ENCODE peak calls at places on chromosomes 3 and 15, in nine cellular contexts. K is GM20000; O is sciatic nerve; F is MG63; I is RPMI8226; Q is Karpas-422; W is activated CD4-positive, alpha-beta T cell treated with anti-CD3 and anti-CD28 coated beads, Interleukin-2, amount 50 U/mL, for 24 hours; S is stimulated activated CD8-positive, alpha-beta memory T cell treated with anti-CD3 and anti-CD28 coated beads, Interleukin-15, amount 100 ng/mL, for 4 hours; J is activated effector memory CD4-positive, alpha-beta T cell treated with Interleukin-2 at 50 U/mL for 16 hours. G is an unnamed sample.

GRCh38 chr3:175598740-175599139 is 739.6 kb downstream of the NAALADL2 start:
- DNase-seq in Q (no peak), O (no peak), S (no peak), J (no peak), K (no peak), I (no peak), W (no peak), F (no peak), G (no peak)

GRCh38 chr3:51391566-51392300 is 648 bp downstream of the RBM15B start:
- DNase-seq in S (no peak), O (peak; percentile 67), K (peak; percentile 61), F (peak; percentile 23), J (peak; percentile 50), W (no peak), Q (peak; percentile 80), I (peak; percentile 44), G (no peak)

GRCh38 chr3:3625461-3626271 is 173.6 kb upstream of the LRRN1 start:
- DNase-seq in S (no peak), I (no peak), O (no peak), Q (no peak), W (no peak), J (no peak), K (no peak), F (no peak), G (no peak)

GRCh38 chr3:110789315-110789714 is 282.3 kb upstream of the NECTIN3 start:
- DNase-seq in K (no peak), J (no peak), Q (no peak), W (no peak), S (no peak), I (no peak), O (no peak), F (no peak), G (no peak)

GRCh38 chr3:58163234-58163633 is 47.5 kb downstream of the DNASE1L3 start:
- DNase-seq in O (no peak), J (no peak), W (no peak), K (no peak), S (no peak), I (no peak), Q (no peak), F (no peak), G (no peak)

GRCh38 chr3:130779031-130779430 is 32.4 kb upstream of the PIK3R4 start:
- DNase-seq in S (no peak), I (no peak), K (peak; percentile 56), O (no peak), Q (no peak), J (no peak), F (no peak), W (no peak), G (peak; percentile 22)

GRCh38 chr3:184472723-184473419 is 88.7 kb upstream of the EPHB3 start:
- DNase-seq in I (peak; percentile 47), K (no peak), S (no peak), J (no peak), F (no peak), O (no peak), W (no peak), Q (no peak), G (no peak)

GRCh38 chr3:2819571-2819970 is 290.6 kb downstream of the IL5RA start:
- DNase-seq in W (no peak), S (no peak), J (no peak), F (no peak), O (no peak), K (no peak), Q (no peak), I (no peak), G (no peak)

GRCh38 chr15:94168250-94168649 is 63.1 kb upstream of the MCTP2 start:
- DNase-seq in Q (peak; percentile 85), F (no peak), W (no peak), K (no peak), J (no peak), I (no peak), O (no peak), S (no peak), G (no peak)

GRCh38 chr3:27484002-27484844 is at the start of gene SLC4A7:
- DNase-seq in Q (peak; percentile 98), J (peak; percentile 99), O (peak; percentile 99), W (peak; percentile 97), F (peak; percentile 92), I (peak; percentile 96), K (peak; percentile 98), S (peak; percentile 95), G (peak; percentile 82)

GRCh38 chr3:8778475-8778874 is 9.1 kb upstream of the OXTR start:
- DNase-seq in J (no peak), O (no peak), S (no peak), K (peak; percentile 1), W (no peak), F (no peak), I (no peak), Q (no peak), G (no peak)

GRCh38 chr15:65384505-65384894 is 6.7 kb upstream of the IGDCC3 start:
- DNase-seq in O (no peak), S (no peak), F (no peak), W (no peak), Q (no peak), J (no peak), I (no peak), K (no peak), G (no peak)

GRCh38 chr3:2802429-2802828 is 307.7 kb downstream of the IL5RA start:
- DNase-seq in K (no peak), F (no peak), J (no peak), O (no peak), I (no peak), Q (no peak), S (no peak), W (no peak), G (no peak)

GRCh38 chr3:14237431-14237830 is 58.8 kb downstream of the LSM3 start:
- DNase-seq in F (no peak), K (no peak), S (no peak), J (no peak), Q (no peak), W (no peak), I (no peak), O (no peak), G (no peak)

GRCh38 chr3:51688206-51688600 is 17.2 kb downstream of the TEX264 start:
- DNase-seq in W (no peak), S (no peak), I (no peak), Q (no peak), O (no peak), K (no peak), J (no peak), F (no peak), G (no peak)

GRCh38 chr3:179750720-179751328 is 98.0 kb downstream of the USP13 start:
- DNase-seq in S (no peak), K (no peak), J (no peak), I (peak; percentile 48), O (no peak), F (no peak), Q (peak; percentile 47), W (no peak), G (no peak)

GRCh38 chr3:184223946-184224345 is 5.4 kb upstream of the VWA5B2 start:
- DNase-seq in J (no peak), O (no peak), K (no peak), W (no peak), I (no peak), S (no peak), F (no peak), Q (no peak), G (no peak)

GRCh38 chr3:53040361-53040820 is 5.5 kb downstream of the SFMBT1 start:
- DNase-seq in W (no peak), K (no peak), S (no peak), F (no peak), J (no peak), O (no peak), I (no peak), Q (no peak), G (no peak)

GRCh38 chr3:138862531-138862923 is 27.8 kb upstream of the PIK3CB start:
- DNase-seq in J (no peak), Q (peak; percentile 45), W (no peak), I (peak; percentile 10), K (no peak), F (no peak), O (no peak), S (no peak), G (no peak)

GRCh38 chr15:68930268-68931022 is at the start of gene SPESP1:
- DNase-seq in I (no peak), F (no peak), W (peak; percentile 25), S (no peak), J (no peak), O (peak; percentile 80), K (no peak), Q (no peak), G (no peak)

GRCh38 chr15:55960946-55961345 is 32.5 kb downstream of the NEDD4 start:
- DNase-seq in Q (no peak), I (no peak), S (no peak), W (no peak), J (no peak), K (no peak), O (no peak), F (no peak), G (no peak)

GRCh38 chr3:118987466-118987865 is 47.2 kb downstream of the IGSF11 start:
- DNase-seq in K (no peak), I (no peak), J (no peak), O (peak; percentile 88), S (no peak), F (peak; percentile 45), W (no peak), Q (no peak), G (no peak)

GRCh38 chr3:172530566-172530965 is 7.3 kb upstream of the TNFSF10 start:
- DNase-seq in K (no peak), S (no peak), J (no peak), I (no peak), F (no peak), O (no peak), W (no peak), Q (no peak), G (no peak)

GRCh38 chr3:65039754-65040210 is 352.0 kb upstream of the ADAMTS9 start:
- DNase-seq in Q (no peak), I (no peak), O (no peak), S (no peak), K (no peak), W (no peak), J (no peak), F (no peak), G (no peak)

GRCh38 chr3:139358857-139359562 is 15.2 kb downstream of the MRPS22 start:
- DNase-seq in Q (no peak), W (no peak), F (no peak), O (no peak), I (no peak), S (no peak), J (no peak), K (no peak), G (no peak)

GRCh38 chr3:33060609-33061337 is 36.2 kb downstream of the GLB1 start:
- DNase-seq in O (no peak), Q (peak; percentile 63), F (no peak), K (no peak), W (peak; percentile 60), S (no peak), I (no peak), J (peak; percentile 61), G (no peak)

GRCh38 chr3:27939510-27939909 is 217.4 kb upstream of the EOMES start:
- DNase-seq in Q (no peak), I (no peak), W (no peak), S (no peak), F (no peak), O (no peak), K (no peak), J (no peak), G (no peak)

GRCh38 chr3:126646662-126647061 is 8.3 kb downstream of the TXNRD3 start:
- DNase-seq in I (no peak), W (no peak), Q (no peak), S (no peak), J (no peak), F (no peak), K (no peak), O (no peak), G (no peak)

GRCh38 chr3:52856666-52857065 is 21.8 kb upstream of the MUSTN1 start:
- DNase-seq in O (no peak), F (no peak), J (no peak), I (no peak), S (no peak), Q (no peak), W (no peak), K (no peak), G (no peak)

GRCh38 chr3:194107126-194107525 is 28.8 kb upstream of the HES1 start:
- DNase-seq in I (no peak), O (no peak), K (no peak), S (no peak), Q (no peak), F (no peak), J (no peak), W (peak; percentile 15), G (no peak)

GRCh38 chr3:190912736-190913135 is 50.2 kb upstream of the GMNC start:
- DNase-seq in S (no peak), J (no peak), I (no peak), Q (no peak), O (no peak), F (peak; percentile 7), K (no peak), W (no peak), G (peak; percentile 69)